ENCODE peak calls at places on chromosomes 13 and 19, in ten cellular contexts. T is fibroblast of pulmonary artery; G is glutamatergic neuron; A is lower lobe of right lung; U is CD8-positive, alpha-beta T cell; F is brain microvascular endothelial cell; O is colonic mucosa; Y is cardiac muscle cell; K is upper lobe of right lung; J is GM12864. W is an unnamed sample.

GRCh38 chr13:33145667-33146066 is 129.4 kb downstream of the KL start:
- DNase-seq in T (no peak), G (no peak), A (no peak), U (no peak), F (no peak), O (no peak), Y (no peak), K (no peak), J (no peak), W (no peak)

GRCh38 chr13:113618455-113618854 is 33.9 kb downstream of the TFDP1 start:
- DNase-seq in T (no peak), G (no peak), A (no peak), U (no peak), F (no peak), O (no peak), Y (no peak), K (no peak), J (no peak), W (no peak)

GRCh38 chr19:41407271-41407670 is 9.7 kb downstream of the BCKDHA start:
- DNase-seq in T (peak), G (no peak), A (peak), U (no peak), F (no peak), O (no peak), Y (no peak), K (no peak), J (no peak), W (no peak)

GRCh38 chr13:102724923-102725322 is 30.1 kb upstream of the METTL21C start:
- DNase-seq in T (peak), G (no peak), A (no peak), U (no peak), F (peak), O (no peak), Y (peak), K (no peak), J (no peak), W (no peak)

GRCh38 chr19:4139614-4140236 is 13.7 kb upstream of the CREB3L3 start:
- DNase-seq in T (peak), G (peak), A (peak), U (peak), F (peak), O (peak), Y (peak), K (peak), J (no peak), W (peak)

GRCh38 chr13:40077396-40078027 is 422.1 kb downstream of the COG6 start:
- DNase-seq in T (no peak), G (no peak), A (no peak), U (no peak), F (no peak), O (no peak), Y (no peak), K (no peak), J (no peak), W (no peak)

GRCh38 chr13:28819748-28820098 is 416 bp upstream of the MTUS2 start:
- DNase-seq in T (peak), G (peak), A (peak), U (peak), F (no peak), O (peak), Y (peak), K (peak), J (no peak), W (peak)

GRCh38 chr19:17448190-17448967 is at the start of gene TMEM221:
- DNase-seq in T (peak), G (peak), A (peak), U (peak), F (no peak), O (peak), Y (peak), K (peak), J (no peak), W (peak)

GRCh38 chr19:32497386-32497785 is 83.6 kb upstream of the PDCD5 start:
- DNase-seq in T (no peak), G (no peak), A (no peak), U (no peak), F (no peak), O (no peak), Y (no peak), K (no peak), J (no peak), W (no peak)

GRCh38 chr13:31556376-31556775 is 182.9 kb upstream of the RXFP2 start:
- DNase-seq in T (peak), G (no peak), A (no peak), U (no peak), F (peak), O (no peak), Y (no peak), K (no peak), J (no peak), W (no peak)

GRCh38 chr13:74135306-74136088 is 1.3 kb upstream of the KLF12 start:
- DNase-seq in T (peak), G (peak), A (peak), U (peak), F (peak), O (peak), Y (peak), K (peak), J (no peak), W (peak)

GRCh38 chr13:45796421-45796960 is 55.1 kb downstream of the SIAH3 start:
- DNase-seq in T (no peak), G (no peak), A (no peak), U (no peak), F (no peak), O (no peak), Y (peak), K (no peak), J (no peak), W (no peak)

GRCh38 chr13:35549481-35549880 is 73.0 kb upstream of the MAB21L1 start:
- DNase-seq in T (peak), G (no peak), A (no peak), U (no peak), F (peak), O (no peak), Y (no peak), K (no peak), J (no peak), W (no peak)

GRCh38 chr13:50187352-50188029 is 172.2 kb downstream of the KCNRG start:
- DNase-seq in T (no peak), G (no peak), A (no peak), U (no peak), F (no peak), O (no peak), Y (no peak), K (no peak), J (no peak), W (no peak)

GRCh38 chr13:100789481-100789880 is 114.9 kb upstream of the TMTC4 start:
- DNase-seq in T (peak), G (no peak), A (peak), U (no peak), F (peak), O (no peak), Y (no peak), K (peak), J (no peak), W (no peak)

GRCh38 chr13:29845440-29846056 is 4.9 kb downstream of the UBL3 start:
- DNase-seq in T (peak), G (no peak), A (no peak), U (no peak), F (no peak), O (no peak), Y (no peak), K (no peak), J (no peak), W (no peak)
- TF ChIP-seq CTCF in T (peak), G (no peak), A (peak), U (peak), F (peak), O (peak), Y (peak), K (peak), J (no peak), W (peak)

GRCh38 chr13:76014618-76015315 is 378.6 kb downstream of the LMO7 start:
- DNase-seq in T (peak), G (no peak), A (no peak), U (no peak), F (peak), O (no peak), Y (peak), K (no peak), J (no peak), W (peak)
- TF ChIP-seq CTCF in T (no peak), G (no peak), A (no peak), U (no peak), F (no peak), O (no peak), Y (no peak), K (no peak), J (no peak), W (no peak)

GRCh38 chr19:46052896-46053295 is 12.1 kb upstream of the IGFL4 start:
- DNase-seq in T (no peak), G (no peak), A (no peak), U (no peak), F (no peak), O (no peak), Y (no peak), K (no peak), J (no peak), W (no peak)

GRCh38 chr19:46049597-46049996 is 8.8 kb upstream of the IGFL4 start:
- DNase-seq in T (no peak), G (no peak), A (no peak), U (no peak), F (no peak), O (no peak), Y (no peak), K (no peak), J (no peak), W (no peak)
- TF ChIP-seq CTCF in T (no peak), G (no peak), A (no peak), U (no peak), F (peak), O (no peak), Y (no peak), K (no peak), J (peak), W (no peak)

GRCh38 chr19:10565028-10565566 is 713 bp downstream of the KRI1 start:
- DNase-seq in T (peak), G (peak), A (peak), U (peak), F (peak), O (peak), Y (peak), K (peak), J (no peak), W (no peak)
- TF ChIP-seq CTCF in T (peak), G (no peak), A (no peak), U (no peak), F (peak), O (no peak), Y (peak), K (no peak), J (peak), W (no peak)

GRCh38 chr13:24506698-24507335 is 5.8 kb downstream of the PARP4 start:
- DNase-seq in T (no peak), G (no peak), A (no peak), U (no peak), F (no peak), O (no peak), Y (no peak), K (no peak), J (no peak), W (no peak)
- TF ChIP-seq CTCF in T (no peak), G (no peak), A (no peak), U (no peak), F (no peak), O (no peak), Y (no peak), K (no peak), J (no peak), W (no peak)

DNA sequence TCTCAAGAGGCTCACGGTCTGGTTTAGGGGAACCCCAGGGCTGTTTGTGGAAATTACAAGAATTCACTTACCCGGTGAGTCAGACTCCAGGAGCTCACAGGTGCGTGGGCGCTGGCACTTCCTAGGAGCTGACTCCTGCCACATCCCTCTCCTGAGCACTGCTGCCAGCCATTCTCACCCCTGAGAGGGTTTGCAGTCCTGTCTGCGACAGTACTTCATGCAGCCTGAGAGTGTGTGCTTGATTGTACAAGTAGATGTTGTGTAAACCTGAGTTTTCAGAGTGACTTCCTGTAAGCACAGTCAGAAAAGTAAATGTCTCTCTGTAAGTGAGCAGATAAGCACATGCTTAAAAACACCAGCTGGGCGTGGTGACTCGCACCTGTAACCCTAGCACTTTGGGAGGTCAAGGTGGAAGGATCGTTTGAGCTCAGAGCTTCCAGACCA is 8.1 kb downstream of the MRPL4 start:
- DNase-seq in T (no peak), G (no peak), A (peak), U (no peak), F (no peak), O (no peak), Y (no peak), K (peak), J (no peak), W (no peak)
- TF ChIP-seq CTCF in T (no peak), G (no peak), A (no peak), U (no peak), F (no peak), O (no peak), Y (no peak), K (no peak), J (no peak), W (no peak)

W was measured in heart right ventricle.